ENCODE peak calls at places on chromosomes 3 and 15, in six cellular contexts. One of them, this sample, is unnamed. For H3K4me1, the result is how much of the 10 kb centered on the place peaks cover.

GRCh38 chr3:151393146-151393831 is 8.7 kb upstream of the P2RY12 start:
- DNase-seq in A549: no peak
- DNase-seq in H1: no peak
- DNase-seq in upper lobe of left lung: no peak
- DNase-seq in spleen: no peak
- DNase-seq in HepG2: no peak
- DNase-seq in this sample: no peak

GRCh38 chr3:111517801-111518200 is 24.2 kb upstream of the CD96 start:
- DNase-seq in A549: no peak
- DNase-seq in spleen: no peak
- DNase-seq in HepG2: no peak
- DNase-seq in upper lobe of left lung: no peak
- DNase-seq in H1: no peak
- DNase-seq in this sample: no peak

GRCh38 chr3:15859507-15860013 is 61.8 kb upstream of the ANKRD28 start:
- DNase-seq in upper lobe of left lung: peak
- DNase-seq in H1: no peak
- DNase-seq in spleen: peak
- DNase-seq in HepG2: peak
- DNase-seq in A549: peak
- DNase-seq in this sample: peak

GRCh38 chr15:81955709-81956108 is 90.1 kb downstream of the MEX3B start:
- DNase-seq in HepG2: no peak
- DNase-seq in spleen: no peak
- DNase-seq in H1: no peak
- DNase-seq in A549: no peak
- DNase-seq in upper lobe of left lung: no peak
- DNase-seq in this sample: no peak

GRCh38 chr15:60381148-60381788 is 16.5 kb downstream of the ANXA2 start:
- DNase-seq in spleen: no peak
- DNase-seq in HepG2: no peak
- DNase-seq in upper lobe of left lung: no peak
- DNase-seq in H1: no peak
- DNase-seq in A549: no peak
- DNase-seq in this sample: no peak

GRCh38 chr15:80679167-80679804 is 15.8 kb upstream of the ABHD17C start:
- DNase-seq in A549: no peak
- DNase-seq in spleen: no peak
- DNase-seq in H1: no peak
- DNase-seq in upper lobe of left lung: peak
- DNase-seq in HepG2: no peak
- DNase-seq in this sample: no peak

GRCh38 chr3:186110975-186111974 is 2.4 kb upstream of the ETV5 start:
- DNase-seq in HepG2: no peak
- DNase-seq in upper lobe of left lung: peak
- DNase-seq in spleen: no peak
- DNase-seq in A549: no peak
- DNase-seq in H1: no peak
- DNase-seq in this sample: no peak

GRCh38 chr15:23629234-23629805 is 18.3 kb downstream of the MAGEL2 start:
- DNase-seq in HepG2: no peak
- DNase-seq in A549: no peak
- DNase-seq in H1: no peak
- DNase-seq in spleen: no peak
- DNase-seq in upper lobe of left lung: no peak
- DNase-seq in this sample: no peak

GRCh38 chr3:160038862-160039562 is 50.4 kb downstream of the IL12A start:
- DNase-seq in H1: peak
- DNase-seq in A549: no peak
- DNase-seq in upper lobe of left lung: peak
- DNase-seq in HepG2: no peak
- DNase-seq in spleen: peak
- DNase-seq in this sample: no peak

GRCh38 chr3:117997201-117998049 is 1037.2 kb downstream of the IGSF11 start:
- DNase-seq in HepG2: peak
- DNase-seq in spleen: peak
- DNase-seq in H1: peak
- DNase-seq in A549: peak
- DNase-seq in upper lobe of left lung: peak
- DNase-seq in this sample: peak

GRCh38 chr3:173502983-173503568 is 105.5 kb downstream of the NLGN1 start:
- DNase-seq in upper lobe of left lung: no peak
- DNase-seq in HepG2: no peak
- DNase-seq in spleen: no peak
- DNase-seq in A549: no peak
- DNase-seq in H1: no peak
- DNase-seq in this sample: no peak

GRCh38 chr15:75349851-75350588 is 3.2 kb downstream of the NEIL1 start:
- DNase-seq in spleen: peak
- DNase-seq in A549: no peak
- DNase-seq in upper lobe of left lung: peak
- DNase-seq in HepG2: no peak
- DNase-seq in H1: no peak
- DNase-seq in this sample: no peak

GRCh38 chr15:80162059-80162554 is 9.3 kb downstream of the FAH start:
- DNase-seq in upper lobe of left lung: no peak
- DNase-seq in HepG2: peak
- DNase-seq in spleen: no peak
- DNase-seq in H1: no peak
- DNase-seq in A549: no peak
- DNase-seq in this sample: no peak

GRCh38 chr3:142987080-142987700 is 14.2 kb upstream of the U2SURP start:
- DNase-seq in HepG2: peak
- DNase-seq in A549: peak
- DNase-seq in upper lobe of left lung: no peak
- DNase-seq in H1: no peak
- DNase-seq in spleen: no peak
- DNase-seq in this sample: no peak

GRCh38 chr3:55609230-55610100 is 122.4 kb upstream of the WNT5A start:
- DNase-seq in H1: peak
- DNase-seq in upper lobe of left lung: no peak
- DNase-seq in A549: no peak
- DNase-seq in HepG2: no peak
- DNase-seq in spleen: no peak
- DNase-seq in this sample: no peak

GRCh38 chr15:66374179-66374578 is 12.5 kb upstream of the MAP2K1 start:
- DNase-seq in HepG2: no peak
- DNase-seq in A549: no peak
- DNase-seq in H1: no peak
- DNase-seq in spleen: no peak
- DNase-seq in upper lobe of left lung: no peak
- DNase-seq in this sample: no peak

GRCh38 chr3:133136114-133137041 is 98.2 kb downstream of the TMEM108 start:
- DNase-seq in HepG2: no peak
- DNase-seq in spleen: no peak
- DNase-seq in H1: no peak
- DNase-seq in upper lobe of left lung: no peak
- DNase-seq in A549: no peak
- DNase-seq in this sample: no peak

GRCh38 chr3:27632431-27633223 is 89.5 kb downstream of the EOMES start:
- DNase-seq in HepG2: peak
- DNase-seq in H1: no peak
- DNase-seq in A549: peak
- DNase-seq in upper lobe of left lung: peak
- DNase-seq in spleen: peak
- DNase-seq in this sample: no peak

GRCh38 chr15:62722237-62722636 is 320.3 kb upstream of the TPM1 start:
- DNase-seq in A549: no peak
- DNase-seq in upper lobe of left lung: no peak
- DNase-seq in spleen: no peak
- DNase-seq in H1: no peak
- DNase-seq in HepG2: no peak
- DNase-seq in this sample: no peak

GRCh38 chr3:134621824-134622223 is 29.0 kb downstream of the KY start:
- DNase-seq in A549: no peak
- DNase-seq in upper lobe of left lung: no peak
- DNase-seq in HepG2: no peak
- DNase-seq in H1: no peak
- DNase-seq in spleen: no peak
- DNase-seq in this sample: no peak

GRCh38 chr3:143648708-143649107 is 199.6 kb downstream of the SLC9A9 start:
- DNase-seq in spleen: no peak
- DNase-seq in A549: no peak
- DNase-seq in upper lobe of left lung: no peak
- DNase-seq in H1: peak
- DNase-seq in HepG2: no peak
- DNase-seq in this sample: no peak

GRCh38 chr3:9026320-9027040 is 63.2 kb upstream of the RAD18 start:
- DNase-seq in upper lobe of left lung: no peak
- DNase-seq in HepG2: no peak
- DNase-seq in A549: no peak
- DNase-seq in H1: peak
- DNase-seq in spleen: no peak
- DNase-seq in this sample: no peak

GRCh38 chr3:9183011-9183410 is 66.4 kb downstream of the SRGAP3 start:
- DNase-seq in upper lobe of left lung: no peak
- DNase-seq in HepG2: no peak
- DNase-seq in spleen: no peak
- DNase-seq in A549: no peak
- DNase-seq in H1: no peak
- DNase-seq in this sample: peak

GRCh38 chr3:9037113-9037715 is 73.9 kb upstream of the RAD18 start:
- DNase-seq in spleen: no peak
- DNase-seq in H1: no peak
- DNase-seq in HepG2: no peak
- DNase-seq in upper lobe of left lung: no peak
- DNase-seq in A549: no peak
- DNase-seq in this sample: peak

GRCh38 chr3:123332124-123332641 is 116.7 kb downstream of the ADCY5 start:
- DNase-seq in spleen: peak
- DNase-seq in HepG2: no peak
- DNase-seq in H1: no peak
- DNase-seq in A549: no peak
- DNase-seq in upper lobe of left lung: no peak
- DNase-seq in this sample: no peak

GRCh38 chr3:123329636-123330340 is 119.1 kb downstream of the ADCY5 start:
- DNase-seq in A549: no peak
- DNase-seq in spleen: peak
- DNase-seq in upper lobe of left lung: no peak
- DNase-seq in HepG2: no peak
- DNase-seq in H1: no peak
- DNase-seq in this sample: no peak

GRCh38 chr3:123331651-123332050 is 117.2 kb downstream of the ADCY5 start:
- DNase-seq in spleen: peak
- DNase-seq in A549: no peak
- DNase-seq in upper lobe of left lung: no peak
- DNase-seq in H1: no peak
- DNase-seq in HepG2: no peak
- DNase-seq in this sample: no peak

GRCh38 chr3:123330441-123330991 is 118.4 kb downstream of the ADCY5 start:
- DNase-seq in spleen: peak
- DNase-seq in HepG2: no peak
- DNase-seq in H1: no peak
- DNase-seq in upper lobe of left lung: no peak
- DNase-seq in A549: no peak
- DNase-seq in this sample: no peak

GRCh38 chr3:123331006-123331405 is 117.9 kb downstream of the ADCY5 start:
- DNase-seq in A549: no peak
- DNase-seq in H1: no peak
- DNase-seq in spleen: peak
- DNase-seq in upper lobe of left lung: no peak
- DNase-seq in HepG2: no peak
- DNase-seq in this sample: no peak
- H3K27ac ChIP-seq in A549: no peak
- H3K27ac ChIP-seq in H1: no peak
- H3K27ac ChIP-seq in spleen: peak
- H3K27ac ChIP-seq in upper lobe of left lung: peak
- H3K27ac ChIP-seq in HepG2: no peak
- H3K27ac ChIP-seq in this sample: peak

DNA sequence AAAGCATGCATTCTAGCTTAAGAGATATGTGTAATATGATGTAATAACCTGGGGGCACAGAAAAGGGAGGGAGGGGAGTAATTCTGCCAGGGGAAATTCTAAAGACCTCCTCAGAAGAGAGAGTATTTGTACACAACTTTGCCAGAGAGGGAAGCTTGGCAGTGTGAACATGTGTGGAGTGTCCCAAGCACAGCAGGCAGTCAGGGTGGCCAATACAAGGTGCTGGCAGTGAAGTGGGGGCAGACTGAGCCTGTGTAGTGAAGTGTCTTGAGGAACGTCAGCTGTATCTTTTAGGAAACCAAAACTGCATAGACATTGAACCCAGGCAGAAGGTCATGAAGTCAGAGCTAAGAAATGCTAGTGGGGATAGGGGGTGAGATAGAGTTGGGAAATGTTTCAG is 29.7 kb upstream of the TMEM42 start:
- DNase-seq in H1: no peak
- DNase-seq in upper lobe of left lung: no peak
- DNase-seq in HepG2: no peak
- DNase-seq in A549: no peak
- DNase-seq in spleen: no peak
- DNase-seq in this sample: no peak
- TF ChIP-seq POLR2A in H1: no peak
- TF ChIP-seq POLR2A in upper lobe of left lung: no peak
- TF ChIP-seq POLR2A in HepG2: no peak
- TF ChIP-seq POLR2A in A549: no peak
- TF ChIP-seq POLR2A in spleen: no peak
- TF ChIP-seq POLR2A in this sample: no peak

GRCh38 chr15:64464271-64465005 is 4.1 kb downstream of the ZNF609 start:
- DNase-seq in spleen: no peak
- DNase-seq in upper lobe of left lung: peak
- DNase-seq in HepG2: no peak
- DNase-seq in A549: no peak
- DNase-seq in H1: no peak
- DNase-seq in this sample: peak
- H3K4me1 ChIP-seq in spleen: half or more
- H3K4me1 ChIP-seq in upper lobe of left lung: half or more
- H3K4me1 ChIP-seq in HepG2: half or more
- H3K4me1 ChIP-seq in A549: under half
- H3K4me1 ChIP-seq in H1: under half
- H3K4me1 ChIP-seq in this sample: half or more

DNA sequence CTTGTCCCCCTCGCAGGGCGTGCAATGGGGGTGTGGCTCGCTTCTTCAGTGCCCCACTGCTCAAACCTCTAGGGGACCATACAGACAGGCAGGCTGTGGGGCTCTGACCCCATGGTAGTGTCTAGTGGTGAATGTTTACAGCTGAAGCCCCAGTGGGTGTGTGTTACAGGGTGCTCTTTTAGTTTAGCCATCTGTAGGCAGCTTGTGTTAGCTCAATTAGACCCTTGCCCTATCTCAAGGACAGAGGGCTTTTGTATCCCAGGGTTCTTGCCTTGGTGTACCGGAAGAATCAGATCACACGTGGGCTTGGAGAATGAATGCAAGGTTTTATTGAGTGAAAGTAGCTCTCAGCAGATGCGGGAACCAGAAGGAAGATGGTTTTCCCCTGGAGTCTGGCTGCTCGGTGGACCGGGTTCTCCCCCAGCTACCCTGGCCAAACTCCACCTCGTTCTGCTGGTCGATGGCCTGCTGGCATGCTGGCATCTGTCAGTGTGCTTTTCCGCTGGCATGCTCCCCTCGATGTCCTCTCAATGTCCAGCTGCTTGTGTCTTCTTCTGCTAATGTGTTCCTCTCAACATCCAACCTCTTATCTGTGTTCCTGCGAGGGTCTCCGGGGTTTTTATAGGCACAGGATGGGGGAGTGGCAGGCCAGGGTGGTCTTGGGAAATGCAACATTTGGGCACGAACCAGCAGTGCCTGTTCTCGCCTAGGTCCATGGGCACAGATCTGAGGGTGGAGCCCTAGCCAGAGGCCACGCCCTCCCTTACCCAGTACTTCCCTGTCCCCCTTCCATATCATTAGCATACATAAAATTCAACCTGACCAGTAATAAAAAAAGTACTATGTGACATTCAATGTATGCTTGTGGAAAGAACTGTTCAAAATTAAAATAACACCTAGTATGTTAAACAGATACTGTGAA is 6.6 kb downstream of the SPCS1 start:
- DNase-seq in upper lobe of left lung: no peak
- DNase-seq in H1: peak
- DNase-seq in A549: no peak
- DNase-seq in HepG2: peak
- DNase-seq in spleen: no peak
- DNase-seq in this sample: no peak
- H3K27ac ChIP-seq in upper lobe of left lung: no peak
- H3K27ac ChIP-seq in H1: no peak
- H3K27ac ChIP-seq in A549: no peak
- H3K27ac ChIP-seq in HepG2: peak
- H3K27ac ChIP-seq in spleen: no peak
- H3K27ac ChIP-seq in this sample: no peak